ENCODE peak calls at places on chromosomes 16 and 17, in seven cellular contexts. J is transverse colon, F is cardiac muscle cell, M is Peyer's patch, S is fibroblast of lung, O is gastrocnemius medialis, T is left lung. E is an unnamed sample.
A peak's percentile ranks its signal among the peaks of the same experiment; 100 is the strongest.

GRCh38 chr17:3594976-3595375 is 14.2 kb downstream of the TRPV1 start:
- DNase-seq in J (no peak), T (no peak), S (no peak), O (no peak), M (no peak), F (no peak), E (no peak)

GRCh38 chr17:2782030-2782429 is 14.2 kb upstream of the RAP1GAP2 start:
- DNase-seq in T (no peak), S (no peak), M (no peak), O (no peak), F (no peak), J (no peak), E (peak; percentile 59)

GRCh38 chr16:56277040-56277439 is 85.8 kb downstream of the GNAO1 start:
- DNase-seq in O (no peak), J (no peak), T (no peak), M (no peak), F (peak; percentile 42), S (no peak), E (no peak)

GRCh38 chr17:50604470-50604869 is 30.2 kb upstream of the ABCC3 start:
- DNase-seq in T (peak; percentile 61), S (peak; percentile 75), O (no peak), M (no peak), F (no peak), J (peak; percentile 19), E (peak; percentile 57)

GRCh38 chr16:582614-583331 is 7.1 kb upstream of the RAB40C start:
- DNase-seq in S (no peak), O (no peak), M (no peak), F (no peak), J (no peak), T (no peak), E (no peak)

GRCh38 chr17:82106697-82107305 is 8.8 kb upstream of the FASN start:
- DNase-seq in S (no peak), F (no peak), M (no peak), T (no peak), O (peak; percentile 53), J (no peak), E (no peak)

GRCh38 chr17:65794572-65794971 is 233.1 kb upstream of the AXIN2 start:
- DNase-seq in S (peak; percentile 36), O (no peak), M (no peak), J (no peak), T (no peak), F (peak; percentile 37), E (no peak)

GRCh38 chr16:83843657-83844056 is 35.9 kb downstream of the HSBP1 start:
- DNase-seq in M (peak; percentile 71), O (no peak), F (no peak), T (no peak), J (no peak), S (no peak), E (no peak)

GRCh38 chr16:54240180-54241125 is 46.1 kb downstream of the IRX3 start:
- DNase-seq in F (peak; percentile 48), S (no peak), M (peak; percentile 27), T (no peak), J (no peak), O (no peak), E (no peak)

GRCh38 chr17:48575673-48576478 is 2.3 kb downstream of the HOXB4 start:
- DNase-seq in T (no peak), J (no peak), M (peak; percentile 49), F (no peak), S (peak; percentile 83), O (no peak), E (no peak)

GRCh38 chr17:19738073-19738449 is 10.0 kb downstream of the ALDH3A1 start:
- DNase-seq in J (no peak), M (no peak), T (no peak), S (no peak), O (no peak), F (no peak), E (no peak)

GRCh38 chr16:1993731-1994131 is 4.0 kb downstream of the SYNGR3 start:
- DNase-seq in F (no peak), T (no peak), J (no peak), M (no peak), O (no peak), S (no peak), E (peak; percentile 46)

GRCh38 chr16:86498155-86498651 is 12.1 kb upstream of the FOXF1 start:
- DNase-seq in F (no peak), S (peak; percentile 34), M (no peak), T (no peak), J (no peak), O (no peak), E (no peak)

GRCh38 chr17:78147315-78147998 is 1.3 kb downstream of the C17orf99 start:
- DNase-seq in J (peak; percentile 65), O (no peak), F (no peak), T (no peak), M (peak; percentile 83), S (no peak), E (peak; percentile 73)

GRCh38 chr17:27807567-27808470 is 7.5 kb upstream of the NOS2 start:
- DNase-seq in O (no peak), F (peak; percentile 22), T (no peak), M (peak; percentile 86), J (peak; percentile 74), S (no peak), E (no peak)

GRCh38 chr17:73586921-73587680 is 57.1 kb downstream of the SDK2 start:
- DNase-seq in F (no peak), T (no peak), S (no peak), M (no peak), J (no peak), O (no peak), E (no peak)

GRCh38 chr17:72531729-72532128 is 410.9 kb downstream of the SOX9 start:
- DNase-seq in T (no peak), M (no peak), F (no peak), O (no peak), J (no peak), S (no peak), E (no peak)

GRCh38 chr17:72530409-72530808 is 409.6 kb downstream of the SOX9 start:
- DNase-seq in J (no peak), S (no peak), O (no peak), T (no peak), F (no peak), M (no peak), E (no peak)

GRCh38 chr17:72527819-72528218 is 407.0 kb downstream of the SOX9 start:
- DNase-seq in O (no peak), F (no peak), T (no peak), J (no peak), S (no peak), M (peak; percentile 67), E (no peak)

GRCh38 chr17:72529386-72529785 is 408.6 kb downstream of the SOX9 start:
- DNase-seq in F (no peak), T (no peak), J (no peak), S (no peak), O (no peak), M (no peak), E (no peak)

DNA sequence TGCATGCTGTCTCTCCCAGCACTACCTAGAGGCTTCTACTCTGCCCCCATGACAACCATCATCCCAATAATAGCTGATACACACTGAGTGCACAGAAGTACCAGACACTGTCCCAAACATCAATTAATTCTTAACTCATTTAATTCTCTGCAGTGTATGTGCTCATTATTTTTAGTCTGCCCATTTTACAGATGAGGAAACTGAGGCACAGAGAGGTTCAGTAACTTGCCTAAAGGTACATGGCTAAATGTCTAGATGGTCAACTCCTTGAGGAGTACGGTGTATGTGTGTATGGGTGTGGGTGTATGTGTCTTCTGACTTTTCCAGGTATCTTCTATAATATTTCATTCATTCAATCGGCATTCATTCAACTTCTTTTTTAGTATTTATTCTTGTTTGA is 407.9 kb downstream of the SOX9 start:
- DNase-seq in M (no peak), O (no peak), J (no peak), S (no peak), T (no peak), F (no peak), E (no peak)
- H3K4me1 ChIP-seq in M (peaks cover 15% of the 10 kb centered on the region), O (no peaks in the 10 kb centered on the region), J (no peaks in the 10 kb centered on the region), S (no peaks in the 10 kb centered on the region), T (no peaks in the 10 kb centered on the region), F (no peaks in the 10 kb centered on the region), E (no peaks in the 10 kb centered on the region)

GRCh38 chr16:82628741-82629140 is 2.0 kb downstream of the CDH13 start:
- DNase-seq in S (no peak), T (no peak), F (no peak), J (no peak), M (no peak), O (peak; percentile 24), E (no peak)

GRCh38 chr16:82630688-82631087 is 3.9 kb downstream of the CDH13 start:
- DNase-seq in M (no peak), S (peak; percentile 61), J (no peak), T (no peak), O (no peak), F (no peak), E (no peak)

GRCh38 chr16:82631701-82632685 is 5.2 kb downstream of the CDH13 start:
- DNase-seq in J (no peak), F (no peak), T (no peak), O (peak; percentile 82), S (peak; percentile 21), M (no peak), E (no peak)

GRCh38 chr16:82629441-82630027 is 2.8 kb downstream of the CDH13 start:
- DNase-seq in J (no peak), S (peak; percentile 49), T (no peak), M (no peak), F (no peak), O (no peak), E (no peak)

DNA sequence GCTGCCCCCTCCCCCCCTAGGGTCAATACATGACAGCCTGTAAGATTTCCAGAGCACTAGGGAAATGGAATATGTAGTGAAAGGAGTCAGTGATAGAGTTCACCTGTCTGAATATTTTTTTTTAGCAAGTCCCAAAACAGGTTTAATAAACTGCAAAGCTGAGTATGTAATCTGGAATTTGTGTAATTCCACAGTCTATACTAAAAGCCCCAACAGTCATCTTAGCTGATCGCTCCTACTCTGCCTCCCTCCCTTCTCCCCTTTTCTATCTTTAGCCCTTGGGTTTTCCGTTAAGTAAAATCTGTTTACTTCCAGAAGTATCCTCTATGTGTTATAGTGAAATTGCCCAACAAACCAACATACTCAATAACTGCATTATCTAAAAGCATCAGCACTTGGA is 3.5 kb downstream of the CDH13 start:
- DNase-seq in F (no peak), S (peak; percentile 34), M (no peak), O (no peak), T (no peak), J (no peak), E (no peak)
- H3K4me1 ChIP-seq in F (peaks cover 10% of the 10 kb centered on the region), S (peaks cover 23% of the 10 kb centered on the region), M (peaks cover 26% of the 10 kb centered on the region), O (peaks cover 76% of the 10 kb centered on the region), T (peaks cover 7% of the 10 kb centered on the region), J (peaks cover 21% of the 10 kb centered on the region), E (peaks cover 15% of the 10 kb centered on the region)

DNA sequence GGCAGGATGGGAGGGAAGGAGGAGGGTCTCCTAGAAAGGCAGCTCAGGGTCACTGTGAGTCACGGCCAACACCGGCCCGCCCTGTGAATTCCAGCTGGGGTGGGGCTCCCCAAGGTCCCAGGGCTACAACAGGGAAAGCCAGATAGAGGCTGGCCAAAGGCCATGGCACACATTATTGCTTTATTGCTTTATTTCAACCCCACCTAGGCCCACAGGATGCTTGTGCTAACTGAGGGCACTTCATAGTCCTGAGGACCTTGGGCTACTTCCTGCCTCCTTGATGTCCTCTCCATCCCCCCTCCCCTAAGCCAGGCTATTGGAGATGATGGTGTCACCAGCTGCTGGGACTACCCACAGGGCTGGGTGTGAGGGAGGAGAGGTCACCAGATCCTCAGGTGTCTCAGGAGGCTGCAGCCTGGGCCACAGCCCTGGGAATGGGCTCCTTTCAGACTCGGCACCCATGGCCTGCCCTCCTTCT is 26.1 kb downstream of the LRRC75A start:
- DNase-seq in M (peak; percentile 93), O (no peak), J (peak; percentile 92), T (peak; percentile 38), S (no peak), F (no peak), E (no peak)
- H3K4me1 ChIP-seq in M (peaks cover 72% of the 10 kb centered on the region), O (peaks cover 7% of the 10 kb centered on the region), J (peaks cover 36% of the 10 kb centered on the region), T (peaks cover 2% of the 10 kb centered on the region), S (no peaks in the 10 kb centered on the region), F (peaks cover 10% of the 10 kb centered on the region), E (no peaks in the 10 kb centered on the region)

GRCh38 chr17:17933775-17934174 is 38.4 kb downstream of the TOM1L2 start:
- DNase-seq in F (no peak), S (no peak), J (no peak), M (no peak), O (no peak), T (no peak), E (no peak)
- H3K4me1 ChIP-seq in F (peaks cover 30% of the 10 kb centered on the region), S (peaks cover 43% of the 10 kb centered on the region), J (peaks cover 25% of the 10 kb centered on the region), M (peaks cover 54% of the 10 kb centered on the region), O (peaks cover 56% of the 10 kb centered on the region), T (peaks cover 7% of the 10 kb centered on the region), E (peaks cover 61% of the 10 kb centered on the region)

E was measured in lower lobe of right lung.